ENCODE peak calls at places on chromosomes 2 and 18, in six cellular contexts. One of them, this sample, is unnamed.

GRCh38 chr2:61631321-61631720 is 93.2 kb upstream of the XPO1 start:
- DNase-seq in stimulated activated CD8-positive, alpha-beta memory T cell treated with anti-CD3 and anti-CD28 coated beads, Interleukin-15, amount 100 ng/mL, for 24 hours: no peak
- DNase-seq in EL: no peak
- DNase-seq in T-helper 9 cell: no peak
- DNase-seq in fibroblast of the conjunctiva: no peak
- DNase-seq in germinal center: no peak
- DNase-seq in this sample: no peak

GRCh38 chr18:72672364-72673151 is 128.4 kb upstream of the CBLN2 start:
- DNase-seq in germinal center: peak
- DNase-seq in EL: peak
- DNase-seq in T-helper 9 cell: no peak
- DNase-seq in fibroblast of the conjunctiva: peak
- DNase-seq in stimulated activated CD8-positive, alpha-beta memory T cell treated with anti-CD3 and anti-CD28 coated beads, Interleukin-15, amount 100 ng/mL, for 24 hours: no peak
- DNase-seq in this sample: no peak

GRCh38 chr18:54327818-54328217 is 29.8 kb downstream of the STARD6 start:
- DNase-seq in stimulated activated CD8-positive, alpha-beta memory T cell treated with anti-CD3 and anti-CD28 coated beads, Interleukin-15, amount 100 ng/mL, for 24 hours: no peak
- DNase-seq in EL: peak
- DNase-seq in germinal center: no peak
- DNase-seq in T-helper 9 cell: no peak
- DNase-seq in fibroblast of the conjunctiva: no peak
- DNase-seq in this sample: no peak

GRCh38 chr2:219099319-219099718 is 38.6 kb upstream of the IHH start:
- DNase-seq in germinal center: no peak
- DNase-seq in T-helper 9 cell: no peak
- DNase-seq in stimulated activated CD8-positive, alpha-beta memory T cell treated with anti-CD3 and anti-CD28 coated beads, Interleukin-15, amount 100 ng/mL, for 24 hours: no peak
- DNase-seq in fibroblast of the conjunctiva: no peak
- DNase-seq in EL: peak
- DNase-seq in this sample: no peak

GRCh38 chr2:217016829-217017228 is 157.0 kb upstream of the TNP1 start:
- DNase-seq in EL: no peak
- DNase-seq in fibroblast of the conjunctiva: no peak
- DNase-seq in germinal center: no peak
- DNase-seq in T-helper 9 cell: no peak
- DNase-seq in stimulated activated CD8-positive, alpha-beta memory T cell treated with anti-CD3 and anti-CD28 coated beads, Interleukin-15, amount 100 ng/mL, for 24 hours: no peak
- DNase-seq in this sample: no peak

GRCh38 chr2:218708086-218708485 is 2.5 kb upstream of the TTLL4 start:
- DNase-seq in germinal center: no peak
- DNase-seq in stimulated activated CD8-positive, alpha-beta memory T cell treated with anti-CD3 and anti-CD28 coated beads, Interleukin-15, amount 100 ng/mL, for 24 hours: no peak
- DNase-seq in T-helper 9 cell: no peak
- DNase-seq in fibroblast of the conjunctiva: no peak
- DNase-seq in EL: no peak
- DNase-seq in this sample: no peak

GRCh38 chr18:36352384-36352783 is 54.9 kb downstream of the FHOD3 start:
- DNase-seq in germinal center: no peak
- DNase-seq in fibroblast of the conjunctiva: peak
- DNase-seq in EL: peak
- DNase-seq in stimulated activated CD8-positive, alpha-beta memory T cell treated with anti-CD3 and anti-CD28 coated beads, Interleukin-15, amount 100 ng/mL, for 24 hours: no peak
- DNase-seq in T-helper 9 cell: no peak
- DNase-seq in this sample: no peak

GRCh38 chr2:162824319-162824718 is 14.2 kb downstream of the KCNH7 start:
- DNase-seq in germinal center: no peak
- DNase-seq in stimulated activated CD8-positive, alpha-beta memory T cell treated with anti-CD3 and anti-CD28 coated beads, Interleukin-15, amount 100 ng/mL, for 24 hours: no peak
- DNase-seq in fibroblast of the conjunctiva: no peak
- DNase-seq in T-helper 9 cell: no peak
- DNase-seq in EL: no peak
- DNase-seq in this sample: no peak

GRCh38 chr2:74542978-74543377 is 10.8 kb downstream of the LOXL3 start:
- DNase-seq in fibroblast of the conjunctiva: no peak
- DNase-seq in stimulated activated CD8-positive, alpha-beta memory T cell treated with anti-CD3 and anti-CD28 coated beads, Interleukin-15, amount 100 ng/mL, for 24 hours: no peak
- DNase-seq in EL: no peak
- DNase-seq in T-helper 9 cell: no peak
- DNase-seq in germinal center: no peak
- DNase-seq in this sample: no peak

GRCh38 chr2:221347471-221347870 is 224.6 kb downstream of the EPHA4 start:
- DNase-seq in stimulated activated CD8-positive, alpha-beta memory T cell treated with anti-CD3 and anti-CD28 coated beads, Interleukin-15, amount 100 ng/mL, for 24 hours: no peak
- DNase-seq in fibroblast of the conjunctiva: no peak
- DNase-seq in T-helper 9 cell: no peak
- DNase-seq in germinal center: no peak
- DNase-seq in EL: peak
- DNase-seq in this sample: no peak

GRCh38 chr18:70380915-70381896 is 92.4 kb downstream of the SOCS6 start:
- DNase-seq in fibroblast of the conjunctiva: no peak
- DNase-seq in T-helper 9 cell: no peak
- DNase-seq in germinal center: no peak
- DNase-seq in stimulated activated CD8-positive, alpha-beta memory T cell treated with anti-CD3 and anti-CD28 coated beads, Interleukin-15, amount 100 ng/mL, for 24 hours: no peak
- DNase-seq in EL: no peak
- DNase-seq in this sample: no peak

GRCh38 chr2:67567866-67568265 is 170.7 kb downstream of the ETAA1 start:
- DNase-seq in stimulated activated CD8-positive, alpha-beta memory T cell treated with anti-CD3 and anti-CD28 coated beads, Interleukin-15, amount 100 ng/mL, for 24 hours: no peak
- DNase-seq in T-helper 9 cell: no peak
- DNase-seq in EL: no peak
- DNase-seq in germinal center: no peak
- DNase-seq in fibroblast of the conjunctiva: no peak
- DNase-seq in this sample: no peak

GRCh38 chr18:22639026-22639463 is 221.3 kb upstream of the CTAGE1 start:
- DNase-seq in germinal center: no peak
- DNase-seq in EL: peak
- DNase-seq in stimulated activated CD8-positive, alpha-beta memory T cell treated with anti-CD3 and anti-CD28 coated beads, Interleukin-15, amount 100 ng/mL, for 24 hours: no peak
- DNase-seq in fibroblast of the conjunctiva: peak
- DNase-seq in T-helper 9 cell: no peak
- DNase-seq in this sample: no peak

GRCh38 chr18:75253043-75253442 is 42.4 kb downstream of the TSHZ1 start:
- DNase-seq in T-helper 9 cell: no peak
- DNase-seq in EL: no peak
- DNase-seq in stimulated activated CD8-positive, alpha-beta memory T cell treated with anti-CD3 and anti-CD28 coated beads, Interleukin-15, amount 100 ng/mL, for 24 hours: no peak
- DNase-seq in germinal center: no peak
- DNase-seq in fibroblast of the conjunctiva: no peak
- DNase-seq in this sample: no peak

GRCh38 chr18:45019469-45019868 is 338.8 kb downstream of the SETBP1 start:
- DNase-seq in T-helper 9 cell: no peak
- DNase-seq in EL: no peak
- DNase-seq in stimulated activated CD8-positive, alpha-beta memory T cell treated with anti-CD3 and anti-CD28 coated beads, Interleukin-15, amount 100 ng/mL, for 24 hours: no peak
- DNase-seq in fibroblast of the conjunctiva: no peak
- DNase-seq in germinal center: no peak
- DNase-seq in this sample: no peak

GRCh38 chr2:220708366-220708765 is 863.7 kb downstream of the EPHA4 start:
- DNase-seq in EL: peak
- DNase-seq in stimulated activated CD8-positive, alpha-beta memory T cell treated with anti-CD3 and anti-CD28 coated beads, Interleukin-15, amount 100 ng/mL, for 24 hours: no peak
- DNase-seq in germinal center: no peak
- DNase-seq in T-helper 9 cell: no peak
- DNase-seq in fibroblast of the conjunctiva: no peak
- DNase-seq in this sample: no peak

GRCh38 chr2:10522726-10523405 is 74.7 kb upstream of the ODC1 start:
- DNase-seq in fibroblast of the conjunctiva: no peak
- DNase-seq in stimulated activated CD8-positive, alpha-beta memory T cell treated with anti-CD3 and anti-CD28 coated beads, Interleukin-15, amount 100 ng/mL, for 24 hours: no peak
- DNase-seq in T-helper 9 cell: no peak
- DNase-seq in germinal center: no peak
- DNase-seq in EL: no peak
- DNase-seq in this sample: no peak

GRCh38 chr2:190533175-190533967 is 1.2 kb downstream of the NEMP2 start:
- DNase-seq in T-helper 9 cell: peak
- DNase-seq in stimulated activated CD8-positive, alpha-beta memory T cell treated with anti-CD3 and anti-CD28 coated beads, Interleukin-15, amount 100 ng/mL, for 24 hours: no peak
- DNase-seq in fibroblast of the conjunctiva: no peak
- DNase-seq in germinal center: no peak
- DNase-seq in EL: peak
- DNase-seq in this sample: peak

GRCh38 chr2:205868773-205869333 is 186.6 kb downstream of the NRP2 start:
- DNase-seq in T-helper 9 cell: no peak
- DNase-seq in EL: peak
- DNase-seq in fibroblast of the conjunctiva: no peak
- DNase-seq in germinal center: no peak
- DNase-seq in stimulated activated CD8-positive, alpha-beta memory T cell treated with anti-CD3 and anti-CD28 coated beads, Interleukin-15, amount 100 ng/mL, for 24 hours: no peak
- DNase-seq in this sample: no peak

GRCh38 chr18:79609841-79610281 is 69.7 kb upstream of the CTDP1 start:
- DNase-seq in EL: no peak
- DNase-seq in fibroblast of the conjunctiva: no peak
- DNase-seq in T-helper 9 cell: no peak
- DNase-seq in stimulated activated CD8-positive, alpha-beta memory T cell treated with anti-CD3 and anti-CD28 coated beads, Interleukin-15, amount 100 ng/mL, for 24 hours: no peak
- DNase-seq in germinal center: no peak
- DNase-seq in this sample: no peak

GRCh38 chr2:229313591-229313990 is 42.5 kb upstream of the PID1 start:
- DNase-seq in EL: peak
- DNase-seq in stimulated activated CD8-positive, alpha-beta memory T cell treated with anti-CD3 and anti-CD28 coated beads, Interleukin-15, amount 100 ng/mL, for 24 hours: no peak
- DNase-seq in fibroblast of the conjunctiva: peak
- DNase-seq in germinal center: no peak
- DNase-seq in T-helper 9 cell: no peak
- DNase-seq in this sample: no peak

GRCh38 chr2:217839073-217839749 is 163.6 kb downstream of the TNS1 start:
- DNase-seq in T-helper 9 cell: no peak
- DNase-seq in germinal center: no peak
- DNase-seq in fibroblast of the conjunctiva: no peak
- DNase-seq in stimulated activated CD8-positive, alpha-beta memory T cell treated with anti-CD3 and anti-CD28 coated beads, Interleukin-15, amount 100 ng/mL, for 24 hours: no peak
- DNase-seq in EL: no peak
- DNase-seq in this sample: no peak

GRCh38 chr2:151388011-151388410 is 21.7 kb upstream of the RIF1 start:
- DNase-seq in T-helper 9 cell: no peak
- DNase-seq in fibroblast of the conjunctiva: no peak
- DNase-seq in EL: no peak
- DNase-seq in stimulated activated CD8-positive, alpha-beta memory T cell treated with anti-CD3 and anti-CD28 coated beads, Interleukin-15, amount 100 ng/mL, for 24 hours: no peak
- DNase-seq in germinal center: no peak
- DNase-seq in this sample: no peak

GRCh38 chr2:104641801-104642200 is 212.1 kb upstream of the POU3F3 start:
- DNase-seq in EL: no peak
- DNase-seq in T-helper 9 cell: no peak
- DNase-seq in fibroblast of the conjunctiva: no peak
- DNase-seq in germinal center: no peak
- DNase-seq in stimulated activated CD8-positive, alpha-beta memory T cell treated with anti-CD3 and anti-CD28 coated beads, Interleukin-15, amount 100 ng/mL, for 24 hours: no peak
- DNase-seq in this sample: no peak

GRCh38 chr2:108612153-108612513 is 77.9 kb downstream of the LIMS1 start:
- DNase-seq in fibroblast of the conjunctiva: no peak
- DNase-seq in EL: peak
- DNase-seq in germinal center: peak
- DNase-seq in T-helper 9 cell: no peak
- DNase-seq in stimulated activated CD8-positive, alpha-beta memory T cell treated with anti-CD3 and anti-CD28 coated beads, Interleukin-15, amount 100 ng/mL, for 24 hours: no peak
- DNase-seq in this sample: no peak

GRCh38 chr2:186423481-186423880 is 62.6 kb upstream of the ZC3H15 start:
- DNase-seq in EL: no peak
- DNase-seq in T-helper 9 cell: no peak
- DNase-seq in stimulated activated CD8-positive, alpha-beta memory T cell treated with anti-CD3 and anti-CD28 coated beads, Interleukin-15, amount 100 ng/mL, for 24 hours: no peak
- DNase-seq in fibroblast of the conjunctiva: no peak
- DNase-seq in germinal center: no peak
- DNase-seq in this sample: no peak

GRCh38 chr2:8049851-8050571 is 631.8 kb upstream of the ID2 start:
- DNase-seq in stimulated activated CD8-positive, alpha-beta memory T cell treated with anti-CD3 and anti-CD28 coated beads, Interleukin-15, amount 100 ng/mL, for 24 hours: no peak
- DNase-seq in T-helper 9 cell: no peak
- DNase-seq in germinal center: no peak
- DNase-seq in fibroblast of the conjunctiva: no peak
- DNase-seq in EL: no peak
- DNase-seq in this sample: no peak

GRCh38 chr18:48229445-48230052 is 179.6 kb downstream of the ZBTB7C start:
- DNase-seq in EL: no peak
- DNase-seq in stimulated activated CD8-positive, alpha-beta memory T cell treated with anti-CD3 and anti-CD28 coated beads, Interleukin-15, amount 100 ng/mL, for 24 hours: no peak
- DNase-seq in fibroblast of the conjunctiva: no peak
- DNase-seq in germinal center: no peak
- DNase-seq in T-helper 9 cell: no peak
- DNase-seq in this sample: no peak

GRCh38 chr2:150169230-150169629 is 318.2 kb downstream of the RND3 start:
- DNase-seq in EL: peak
- DNase-seq in stimulated activated CD8-positive, alpha-beta memory T cell treated with anti-CD3 and anti-CD28 coated beads, Interleukin-15, amount 100 ng/mL, for 24 hours: no peak
- DNase-seq in fibroblast of the conjunctiva: peak
- DNase-seq in germinal center: no peak
- DNase-seq in T-helper 9 cell: no peak
- DNase-seq in this sample: no peak

GRCh38 chr2:196939381-196939780 is 12.9 kb upstream of the PGAP1 start:
- DNase-seq in germinal center: no peak
- DNase-seq in T-helper 9 cell: no peak
- DNase-seq in stimulated activated CD8-positive, alpha-beta memory T cell treated with anti-CD3 and anti-CD28 coated beads, Interleukin-15, amount 100 ng/mL, for 24 hours: no peak
- DNase-seq in fibroblast of the conjunctiva: no peak
- DNase-seq in EL: peak
- DNase-seq in this sample: no peak

GRCh38 chr2:73968357-73968937 is 16.3 kb upstream of the TET3 start:
- DNase-seq in germinal center: no peak
- DNase-seq in EL: no peak
- DNase-seq in stimulated activated CD8-positive, alpha-beta memory T cell treated with anti-CD3 and anti-CD28 coated beads, Interleukin-15, amount 100 ng/mL, for 24 hours: no peak
- DNase-seq in fibroblast of the conjunctiva: no peak
- DNase-seq in T-helper 9 cell: no peak
- DNase-seq in this sample: no peak

GRCh38 chr2:219495531-219496122 is 3.1 kb upstream of the GMPPA start:
- DNase-seq in germinal center: peak
- DNase-seq in stimulated activated CD8-positive, alpha-beta memory T cell treated with anti-CD3 and anti-CD28 coated beads, Interleukin-15, amount 100 ng/mL, for 24 hours: peak
- DNase-seq in T-helper 9 cell: peak
- DNase-seq in EL: peak
- DNase-seq in fibroblast of the conjunctiva: peak
- DNase-seq in this sample: peak

GRCh38 chr2:162013514-162014205 is 60.4 kb downstream of the DPP4 start:
- DNase-seq in fibroblast of the conjunctiva: no peak
- DNase-seq in germinal center: no peak
- DNase-seq in EL: no peak
- DNase-seq in T-helper 9 cell: no peak
- DNase-seq in stimulated activated CD8-positive, alpha-beta memory T cell treated with anti-CD3 and anti-CD28 coated beads, Interleukin-15, amount 100 ng/mL, for 24 hours: no peak
- DNase-seq in this sample: peak

GRCh38 chr2:149148195-149149006 is 109.9 kb downstream of the LYPD6B start:
- DNase-seq in fibroblast of the conjunctiva: no peak
- DNase-seq in T-helper 9 cell: no peak
- DNase-seq in stimulated activated CD8-positive, alpha-beta memory T cell treated with anti-CD3 and anti-CD28 coated beads, Interleukin-15, amount 100 ng/mL, for 24 hours: no peak
- DNase-seq in EL: no peak
- DNase-seq in germinal center: no peak
- DNase-seq in this sample: no peak

GRCh38 chr2:42777883-42778805 is 14.2 kb upstream of the OXER1 start:
- DNase-seq in germinal center: no peak
- DNase-seq in T-helper 9 cell: no peak
- DNase-seq in stimulated activated CD8-positive, alpha-beta memory T cell treated with anti-CD3 and anti-CD28 coated beads, Interleukin-15, amount 100 ng/mL, for 24 hours: no peak
- DNase-seq in fibroblast of the conjunctiva: no peak
- DNase-seq in EL: peak
- DNase-seq in this sample: no peak

GRCh38 chr2:174835797-174836255 is 71.6 kb upstream of the CHRNA1 start:
- DNase-seq in EL: peak
- DNase-seq in germinal center: no peak
- DNase-seq in T-helper 9 cell: no peak
- DNase-seq in fibroblast of the conjunctiva: peak
- DNase-seq in stimulated activated CD8-positive, alpha-beta memory T cell treated with anti-CD3 and anti-CD28 coated beads, Interleukin-15, amount 100 ng/mL, for 24 hours: peak
- DNase-seq in this sample: no peak

This sample was measured in stimulated activated naive CD4-positive, alpha-beta T cell.